ENCODE peak calls at places on chromosomes 5 and 9, in five cellular contexts. One of them, this sample, is unnamed.

GRCh38 chr9:33132249-33132772 is 34.8 kb downstream of the B4GALT1 start:
- DNase-seq in uterus: peak; percentile 45
- DNase-seq in MM.1S: no peak
- DNase-seq in caudate nucleus: no peak
- DNase-seq in fibroblast of lung: peak; percentile 87
- DNase-seq in this sample: no peak

GRCh38 chr5:141430332-141431113 is at the start of gene PCDHGA12:
- DNase-seq in uterus: peak; percentile 41
- DNase-seq in MM.1S: peak; percentile 86
- DNase-seq in caudate nucleus: no peak
- DNase-seq in fibroblast of lung: peak; percentile 94
- DNase-seq in this sample: no peak

GRCh38 chr5:138336952-138337684 is 948 bp upstream of the FAM53C start:
- DNase-seq in uterus: peak; percentile 84
- DNase-seq in MM.1S: no peak
- DNase-seq in caudate nucleus: no peak
- DNase-seq in fibroblast of lung: peak; percentile 91
- DNase-seq in this sample: no peak

GRCh38 chr9:134561427-134562145 is 80.0 kb upstream of the COL5A1 start:
- DNase-seq in uterus: no peak
- DNase-seq in MM.1S: no peak
- DNase-seq in caudate nucleus: no peak
- DNase-seq in fibroblast of lung: no peak
- DNase-seq in this sample: no peak

GRCh38 chr5:122775713-122776084 is 819 bp downstream of the SNX2 start:
- DNase-seq in uterus: no peak
- DNase-seq in MM.1S: no peak
- DNase-seq in caudate nucleus: no peak
- DNase-seq in fibroblast of lung: peak; percentile 26
- DNase-seq in this sample: no peak

GRCh38 chr5:53424691-53425597 is 55.5 kb upstream of the FST start:
- DNase-seq in uterus: no peak
- DNase-seq in MM.1S: no peak
- DNase-seq in caudate nucleus: no peak
- DNase-seq in fibroblast of lung: no peak
- DNase-seq in this sample: no peak

GRCh38 chr9:96320749-96321280 is 18.8 kb upstream of the HSD17B3 start:
- DNase-seq in uterus: no peak
- DNase-seq in MM.1S: no peak
- DNase-seq in caudate nucleus: no peak
- DNase-seq in fibroblast of lung: no peak
- DNase-seq in this sample: no peak

GRCh38 chr5:164097747-164098146 is 592.3 kb downstream of the MAT2B start:
- DNase-seq in uterus: no peak
- DNase-seq in MM.1S: no peak
- DNase-seq in caudate nucleus: no peak
- DNase-seq in fibroblast of lung: peak; percentile 68
- DNase-seq in this sample: no peak

GRCh38 chr5:79759436-79759835 is 69.8 kb downstream of the CMYA5 start:
- DNase-seq in uterus: no peak
- DNase-seq in MM.1S: no peak
- DNase-seq in caudate nucleus: no peak
- DNase-seq in fibroblast of lung: peak; percentile 64
- DNase-seq in this sample: no peak

GRCh38 chr9:107778666-107779065 is 289.1 kb upstream of the KLF4 start:
- DNase-seq in uterus: no peak
- DNase-seq in MM.1S: no peak
- DNase-seq in caudate nucleus: no peak
- DNase-seq in fibroblast of lung: no peak
- DNase-seq in this sample: no peak

GRCh38 chr9:120558454-120558853 is 21.5 kb downstream of the CDK5RAP2 start:
- DNase-seq in uterus: no peak
- DNase-seq in MM.1S: no peak
- DNase-seq in caudate nucleus: no peak
- DNase-seq in fibroblast of lung: no peak
- DNase-seq in this sample: no peak

GRCh38 chr5:54900906-54901725 is 84.3 kb downstream of the ESM1 start:
- DNase-seq in uterus: peak; percentile 74
- DNase-seq in MM.1S: no peak
- DNase-seq in caudate nucleus: no peak
- DNase-seq in fibroblast of lung: peak; percentile 95
- DNase-seq in this sample: no peak

GRCh38 chr5:149422429-149423286 is 43.6 kb upstream of the IL17B start:
- DNase-seq in uterus: peak; percentile 90
- DNase-seq in MM.1S: no peak
- DNase-seq in caudate nucleus: no peak
- DNase-seq in fibroblast of lung: peak; percentile 98
- DNase-seq in this sample: no peak

GRCh38 chr9:98383758-98384157 is 128.3 kb upstream of the TBC1D2 start:
- DNase-seq in uterus: no peak
- DNase-seq in MM.1S: no peak
- DNase-seq in caudate nucleus: no peak
- DNase-seq in fibroblast of lung: peak; percentile 27
- DNase-seq in this sample: no peak

GRCh38 chr9:137276757-137277328 is 683 bp upstream of the TOR4A start:
- DNase-seq in uterus: peak; percentile 83
- DNase-seq in MM.1S: no peak
- DNase-seq in caudate nucleus: no peak
- DNase-seq in fibroblast of lung: peak; percentile 77
- DNase-seq in this sample: no peak

GRCh38 chr9:3850083-3850482 is 324.3 kb upstream of the RFX3 start:
- DNase-seq in uterus: no peak
- DNase-seq in MM.1S: no peak
- DNase-seq in caudate nucleus: no peak
- DNase-seq in fibroblast of lung: no peak
- DNase-seq in this sample: no peak

GRCh38 chr9:95822583-95823431 is 52.7 kb upstream of the ERCC6L2 start:
- DNase-seq in uterus: no peak
- DNase-seq in MM.1S: peak; percentile 44
- DNase-seq in caudate nucleus: no peak
- DNase-seq in fibroblast of lung: peak; percentile 96
- DNase-seq in this sample: no peak

GRCh38 chr5:174082286-174082685 is 36.8 kb downstream of the NSG2 start:
- DNase-seq in uterus: no peak
- DNase-seq in MM.1S: no peak
- DNase-seq in caudate nucleus: no peak
- DNase-seq in fibroblast of lung: no peak
- DNase-seq in this sample: no peak

GRCh38 chr5:9558319-9558965 is 12.6 kb upstream of the SEMA5A start:
- DNase-seq in uterus: no peak
- DNase-seq in MM.1S: no peak
- DNase-seq in caudate nucleus: no peak
- DNase-seq in fibroblast of lung: no peak
- DNase-seq in this sample: no peak
- H3K27ac ChIP-seq in uterus: no peak overlapping the region
- H3K27ac ChIP-seq in MM.1S: no peak overlapping the region
- H3K27ac ChIP-seq in caudate nucleus: no peak overlapping the region
- H3K27ac ChIP-seq in fibroblast of lung: no peak overlapping the region
- H3K27ac ChIP-seq in this sample: no peak overlapping the region

DNA sequence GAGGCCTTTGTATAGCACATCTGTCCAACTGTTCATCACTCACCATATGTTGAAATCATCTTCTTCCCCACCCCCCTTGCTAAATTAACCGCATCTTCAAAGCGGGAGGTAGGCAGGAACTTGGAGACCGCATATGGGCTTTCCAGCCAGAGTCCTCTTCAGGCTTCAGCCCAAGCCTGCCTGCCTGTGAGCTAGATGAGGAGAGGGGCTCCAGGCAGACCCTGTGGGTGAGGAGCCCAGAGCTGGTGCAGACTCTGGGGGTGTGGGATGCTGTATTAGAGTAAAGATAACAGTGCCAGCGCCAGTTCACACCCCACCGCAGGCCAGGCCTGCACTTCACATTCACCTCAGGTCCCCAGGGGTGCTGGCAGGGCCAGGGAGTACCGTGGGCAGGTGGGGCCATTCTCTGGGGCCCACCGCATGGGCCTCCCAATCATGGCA is 16.2 kb downstream of the PRRC2B start:
- DNase-seq in uterus: no peak
- DNase-seq in MM.1S: no peak
- DNase-seq in caudate nucleus: no peak
- DNase-seq in fibroblast of lung: peak; percentile 72
- DNase-seq in this sample: no peak
- H3K27ac ChIP-seq in uterus: no peak overlapping the region
- H3K27ac ChIP-seq in MM.1S: no peak overlapping the region
- H3K27ac ChIP-seq in caudate nucleus: no peak overlapping the region
- H3K27ac ChIP-seq in fibroblast of lung: peak overlapping the region; percentile 3
- H3K27ac ChIP-seq in this sample: no peak overlapping the region

GRCh38 chr5:35201291-35201690 is 29.0 kb downstream of the PRLR start:
- DNase-seq in uterus: no peak
- DNase-seq in MM.1S: no peak
- DNase-seq in caudate nucleus: no peak
- DNase-seq in fibroblast of lung: no peak
- DNase-seq in this sample: no peak

GRCh38 chr5:35205606-35206005 is 24.7 kb downstream of the PRLR start:
- DNase-seq in uterus: no peak
- DNase-seq in MM.1S: no peak
- DNase-seq in caudate nucleus: no peak
- DNase-seq in fibroblast of lung: no peak
- DNase-seq in this sample: no peak

GRCh38 chr5:35202319-35203111 is 27.8 kb downstream of the PRLR start:
- DNase-seq in uterus: no peak
- DNase-seq in MM.1S: no peak
- DNase-seq in caudate nucleus: no peak
- DNase-seq in fibroblast of lung: peak; percentile 61
- DNase-seq in this sample: peak; percentile 13

GRCh38 chr5:35205186-35205585 is 25.1 kb downstream of the PRLR start:
- DNase-seq in uterus: no peak
- DNase-seq in MM.1S: no peak
- DNase-seq in caudate nucleus: no peak
- DNase-seq in fibroblast of lung: no peak
- DNase-seq in this sample: no peak

GRCh38 chr5:35203403-35203802 is 26.9 kb downstream of the PRLR start:
- DNase-seq in uterus: no peak
- DNase-seq in MM.1S: no peak
- DNase-seq in caudate nucleus: no peak
- DNase-seq in fibroblast of lung: no peak
- DNase-seq in this sample: no peak
- H3K27ac ChIP-seq in uterus: no peak overlapping the region
- H3K27ac ChIP-seq in MM.1S: no peak overlapping the region
- H3K27ac ChIP-seq in caudate nucleus: no peak overlapping the region
- H3K27ac ChIP-seq in fibroblast of lung: no peak overlapping the region
- H3K27ac ChIP-seq in this sample: no peak overlapping the region

GRCh38 chr5:172573115-172573882 is 67.8 kb upstream of the NEURL1B start:
- DNase-seq in uterus: no peak
- DNase-seq in MM.1S: no peak
- DNase-seq in caudate nucleus: no peak
- DNase-seq in fibroblast of lung: no peak
- DNase-seq in this sample: no peak

GRCh38 chr5:172575816-172576215 is 65.2 kb upstream of the NEURL1B start:
- DNase-seq in uterus: no peak
- DNase-seq in MM.1S: no peak
- DNase-seq in caudate nucleus: no peak
- DNase-seq in fibroblast of lung: no peak
- DNase-seq in this sample: no peak

GRCh38 chr5:172574845-172575170 is 66.3 kb upstream of the NEURL1B start:
- DNase-seq in uterus: no peak
- DNase-seq in MM.1S: no peak
- DNase-seq in caudate nucleus: no peak
- DNase-seq in fibroblast of lung: no peak
- DNase-seq in this sample: no peak

GRCh38 chr5:172575416-172575815 is 65.6 kb upstream of the NEURL1B start:
- DNase-seq in uterus: no peak
- DNase-seq in MM.1S: no peak
- DNase-seq in caudate nucleus: no peak
- DNase-seq in fibroblast of lung: no peak
- DNase-seq in this sample: no peak

DNA sequence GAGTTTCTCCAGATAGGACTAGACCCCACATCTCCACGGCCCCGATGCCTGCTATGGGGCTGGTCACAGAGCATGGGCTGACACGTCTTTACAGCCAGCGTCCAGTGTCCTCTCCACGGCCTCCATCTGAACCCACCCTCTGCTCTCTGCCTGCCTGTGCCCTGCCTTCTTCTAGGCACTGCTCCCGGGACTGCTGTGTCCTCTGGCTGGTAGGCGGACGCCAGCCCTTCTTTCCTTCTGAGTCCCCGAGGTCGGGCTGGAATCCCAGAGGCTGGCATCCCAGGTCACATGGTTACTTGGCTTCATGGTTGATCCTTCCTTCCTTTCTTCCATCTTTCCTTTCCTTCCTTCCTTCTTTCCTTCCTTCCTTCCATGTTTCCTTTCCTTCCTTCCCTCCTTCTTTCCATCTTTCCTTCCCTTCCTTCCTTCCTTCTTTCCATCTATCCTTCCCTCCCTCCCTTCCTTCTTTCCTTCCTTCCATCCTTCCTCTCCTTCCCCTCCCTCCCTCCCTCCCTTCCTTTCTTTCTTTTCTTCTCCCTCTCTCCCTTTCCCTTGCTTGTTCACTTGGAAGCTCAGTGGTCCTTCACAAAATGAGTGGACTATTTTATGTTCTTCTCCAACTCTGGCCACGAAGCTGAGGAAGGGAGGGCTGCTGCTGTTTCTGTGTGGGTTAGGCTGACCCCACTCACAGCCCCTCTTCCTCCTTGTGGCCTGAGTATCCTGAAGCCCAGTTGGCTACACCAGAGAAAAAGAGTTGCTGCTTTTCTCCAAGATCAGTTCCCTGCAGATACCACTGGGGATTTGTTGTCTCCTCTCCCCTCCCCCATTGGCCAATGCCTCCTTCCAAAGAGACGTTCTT is 66.8 kb upstream of the NEURL1B start:
- DNase-seq in uterus: no peak
- DNase-seq in MM.1S: no peak
- DNase-seq in caudate nucleus: no peak
- DNase-seq in fibroblast of lung: no peak
- DNase-seq in this sample: no peak
- H3K27ac ChIP-seq in uterus: peak overlapping the region; percentile 44
- H3K27ac ChIP-seq in MM.1S: no peak overlapping the region
- H3K27ac ChIP-seq in caudate nucleus: peak overlapping the region; percentile 90
- H3K27ac ChIP-seq in fibroblast of lung: no peak overlapping the region
- H3K27ac ChIP-seq in this sample: no peak overlapping the region

GRCh38 chr5:6770826-6771607 is 57.8 kb downstream of the TENT4A start:
- DNase-seq in uterus: no peak
- DNase-seq in MM.1S: no peak
- DNase-seq in caudate nucleus: no peak
- DNase-seq in fibroblast of lung: no peak
- DNase-seq in this sample: no peak

GRCh38 chr5:6768590-6769230 is 55.5 kb downstream of the TENT4A start:
- DNase-seq in uterus: no peak
- DNase-seq in MM.1S: no peak
- DNase-seq in caudate nucleus: no peak
- DNase-seq in fibroblast of lung: no peak
- DNase-seq in this sample: no peak

GRCh38 chr5:6766558-6767191 is 53.4 kb downstream of the TENT4A start:
- DNase-seq in uterus: peak; percentile 48
- DNase-seq in MM.1S: no peak
- DNase-seq in caudate nucleus: no peak
- DNase-seq in fibroblast of lung: peak; percentile 22
- DNase-seq in this sample: peak; percentile 28

GRCh38 chr5:6765612-6766525 is 52.6 kb downstream of the TENT4A start:
- DNase-seq in uterus: peak; percentile 46
- DNase-seq in MM.1S: peak; percentile 77
- DNase-seq in caudate nucleus: peak; percentile 35
- DNase-seq in fibroblast of lung: peak; percentile 69
- DNase-seq in this sample: peak; percentile 50

GRCh38 chr5:6767481-6768063 is 54.3 kb downstream of the TENT4A start:
- DNase-seq in uterus: no peak
- DNase-seq in MM.1S: no peak
- DNase-seq in caudate nucleus: no peak
- DNase-seq in fibroblast of lung: no peak
- DNase-seq in this sample: no peak
- H3K27ac ChIP-seq in uterus: no peak overlapping the region
- H3K27ac ChIP-seq in MM.1S: no peak overlapping the region
- H3K27ac ChIP-seq in caudate nucleus: no peak overlapping the region
- H3K27ac ChIP-seq in fibroblast of lung: no peak overlapping the region
- H3K27ac ChIP-seq in this sample: no peak overlapping the region

This sample was measured in CD4-positive, alpha-beta T cell.